ENCODE peak calls at places on chromosomes 6 and 20, in nine cellular contexts. P is fibroblast of mammary gland, R is astrocyte of the cerebellum, C is transverse colon, E is AG09309, J is endodermal cell, L is colonic mucosa, G is PC-3, D is lower lobe of right lung. N is an unnamed sample.
A peak's percentile ranks its signal among the peaks of the same experiment; 100 is the strongest.

GRCh38 chr20:4820833-4821518 is 99.3 kb downstream of the PRND start:
- DNase-seq in J (peak; percentile 18), C (no peak), L (no peak), R (peak; percentile 28), D (no peak), P (peak; percentile 85), E (peak; percentile 58), G (peak; percentile 81), N (peak; percentile 64)

GRCh38 chr6:168300975-168301647 is 18.5 kb downstream of the DACT2 start:
- DNase-seq in C (no peak), P (no peak), D (no peak), E (no peak), J (no peak), L (no peak), G (no peak), R (no peak), N (no peak)

GRCh38 chr6:20737912-20738311 is 203.7 kb downstream of the CDKAL1 start:
- DNase-seq in L (no peak), P (no peak), E (no peak), J (no peak), R (no peak), D (no peak), C (no peak), G (no peak), N (no peak)

GRCh38 chr6:132190097-132190814 is 211.0 kb downstream of the MOXD1 start:
- DNase-seq in P (peak; percentile 69), J (no peak), E (peak; percentile 43), G (peak; percentile 35), D (no peak), R (no peak), L (no peak), C (no peak), N (no peak)

GRCh38 chr20:35463455-35464300 is 8.3 kb downstream of the CEP250 start:
- DNase-seq in R (peak; percentile 67), C (peak; percentile 57), D (no peak), L (peak; percentile 71), J (peak; percentile 89), P (peak; percentile 78), E (peak; percentile 33), G (peak; percentile 85), N (peak; percentile 61)

GRCh38 chr20:9401381-9401780 is 113.0 kb upstream of the LAMP5 start:
- DNase-seq in R (no peak), E (no peak), J (no peak), C (no peak), G (no peak), D (no peak), L (no peak), P (no peak), N (no peak)

GRCh38 chr6:43771210-43771857 is 1.3 kb downstream of the VEGFA start:
- DNase-seq in L (peak; percentile 77), R (no peak), G (peak; percentile 56), J (peak; percentile 78), D (peak; percentile 82), E (no peak), C (peak; percentile 78), P (peak; percentile 42), N (peak; percentile 31)

GRCh38 chr6:66662196-66662595 is 955.2 kb upstream of the EYS start:
- DNase-seq in P (peak; percentile 20), D (no peak), J (no peak), E (no peak), C (no peak), L (no peak), R (peak; percentile 26), G (peak; percentile 52), N (peak; percentile 20)

GRCh38 chr6:140311146-140311545 is 936.7 kb upstream of the CITED2 start:
- DNase-seq in R (no peak), E (peak; percentile 2), G (no peak), J (no peak), P (no peak), L (no peak), D (no peak), C (no peak), N (no peak)

GRCh38 chr20:4829494-4830211 is 107.9 kb downstream of the PRND start:
- DNase-seq in L (no peak), E (no peak), G (no peak), D (no peak), R (no peak), J (no peak), P (no peak), C (no peak), N (no peak)

GRCh38 chr6:167112421-167112820 is 10.5 kb upstream of the CCR6 start:
- DNase-seq in L (no peak), E (no peak), J (no peak), R (no peak), C (no peak), D (no peak), P (no peak), G (no peak), N (no peak)

GRCh38 chr6:167116109-167116837 is 6.6 kb upstream of the CCR6 start:
- DNase-seq in C (no peak), E (no peak), D (no peak), G (no peak), J (no peak), L (no peak), P (peak; percentile 2), R (no peak), N (no peak)

GRCh38 chr6:167115054-167115453 is 7.8 kb upstream of the CCR6 start:
- DNase-seq in D (no peak), R (no peak), J (peak; percentile 74), L (no peak), G (no peak), E (no peak), C (no peak), P (no peak), N (no peak)

GRCh38 chr6:167113047-167113446 is 9.8 kb upstream of the CCR6 start:
- DNase-seq in C (no peak), G (no peak), L (no peak), D (no peak), J (no peak), R (no peak), P (no peak), E (no peak), N (no peak)

DNA sequence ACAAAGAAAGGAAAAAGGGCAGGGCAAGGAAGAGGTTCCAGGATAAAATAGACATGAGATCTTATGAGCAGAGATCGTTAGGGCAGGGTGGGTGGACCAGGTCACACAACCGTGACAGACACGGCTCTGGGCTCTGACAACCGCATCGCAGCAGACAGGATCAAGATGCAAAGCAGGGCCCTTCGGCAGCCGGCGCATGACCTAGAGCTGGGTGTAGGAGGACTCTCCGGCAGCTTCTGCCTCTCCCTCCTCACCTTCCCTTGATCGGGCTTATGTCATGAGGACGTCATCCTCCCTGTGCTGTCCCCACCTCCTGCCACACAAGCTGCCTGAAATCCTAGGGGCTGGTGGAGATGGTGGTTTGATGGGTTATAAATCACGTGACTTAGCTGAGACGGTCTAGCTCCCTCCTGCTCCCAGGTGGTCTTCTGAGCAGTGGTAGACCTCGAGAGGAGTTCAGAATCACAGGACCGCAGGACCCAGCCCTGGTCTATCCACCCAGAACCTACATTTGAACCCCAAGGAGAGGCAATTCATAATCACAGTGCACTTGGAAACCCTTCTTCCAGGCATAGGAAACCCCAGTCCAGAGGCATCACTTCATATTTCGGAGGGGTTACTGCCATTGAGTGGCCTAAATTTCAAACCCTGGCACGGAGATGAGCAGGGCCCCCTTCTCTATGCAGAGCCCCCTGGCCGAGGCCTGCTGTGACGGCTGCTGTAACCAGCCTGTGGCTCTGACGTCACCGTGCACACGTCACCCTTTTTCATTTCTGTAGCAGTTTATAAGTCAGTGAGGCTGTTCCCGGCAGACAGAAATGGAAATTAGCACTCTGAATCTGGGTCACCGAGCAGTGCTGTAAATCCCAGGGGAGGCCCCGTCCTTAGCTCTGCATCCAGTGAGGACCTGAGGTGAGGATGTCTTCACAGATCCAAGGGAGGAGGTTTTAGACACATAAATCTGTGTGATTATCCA is 8.7 kb upstream of the CCR6 start:
- DNase-seq in R (no peak), C (peak; percentile 67), E (no peak), D (no peak), P (no peak), G (no peak), L (no peak), J (no peak), N (no peak)
- TF ChIP-seq CTCF in R (no peak), C (no peak), E (no peak), D (no peak), P (no peak), G (no peak), L (no peak), J (no peak), N (no peak)

GRCh38 chr6:17042422-17043147 is 59.3 kb upstream of the STMND1 start:
- DNase-seq in C (peak; percentile 66), L (peak; percentile 78), R (no peak), E (no peak), D (no peak), P (peak; percentile 26), G (peak; percentile 78), J (peak; percentile 83), N (peak; percentile 77)

GRCh38 chr6:17043148-17043522 is 58.7 kb upstream of the STMND1 start:
- DNase-seq in L (no peak), E (no peak), P (no peak), R (no peak), C (no peak), J (no peak), G (no peak), D (no peak), N (no peak)

GRCh38 chr6:17045581-17046322 is 56.1 kb upstream of the STMND1 start:
- DNase-seq in L (no peak), D (no peak), E (peak; percentile 57), P (peak; percentile 52), G (peak; percentile 9), R (no peak), J (no peak), C (no peak), N (no peak)
- H3K4me3 ChIP-seq in L (no peak overlapping the region), D (no peak overlapping the region), E (no peak overlapping the region), P (no peak overlapping the region), G (no peak overlapping the region), R (no peak overlapping the region), J (no peak overlapping the region), C (no peak overlapping the region), N (no peak overlapping the region)

GRCh38 chr6:49570474-49571079 is 20.1 kb downstream of the C6orf141 start:
- DNase-seq in D (no peak), L (no peak), E (no peak), R (no peak), J (no peak), C (no peak), P (peak; percentile 50), G (peak; percentile 66), N (peak; percentile 50)
- TF ChIP-seq CTCF in D (no peak), L (no peak), E (peak; percentile 12), R (peak; percentile 18), J (peak; percentile 13), C (no peak), P (peak; percentile 34), G (peak; percentile 69), N (peak; percentile 21)

GRCh38 chr6:149478631-149479314 is 6.0 kb downstream of the ZC3H12D start:
- DNase-seq in C (no peak), R (no peak), D (no peak), J (no peak), P (no peak), G (no peak), L (no peak), E (no peak), N (peak; percentile 45)
- H3K4me3 ChIP-seq in C (no peak overlapping the region), R (no peak overlapping the region), D (no peak overlapping the region), J (no peak overlapping the region), P (no peak overlapping the region), G (no peak overlapping the region), L (no peak overlapping the region), E (no peak overlapping the region), N (no peak overlapping the region)

GRCh38 chr6:69867075-69867911 is 937 bp downstream of the COL19A1 start:
- DNase-seq in G (peak; percentile 5), L (peak; percentile 37), P (peak; percentile 3), C (peak; percentile 54), E (no peak), R (no peak), J (peak; percentile 90), D (peak; percentile 72), N (no peak)
- TF ChIP-seq CTCF in G (peak; percentile 11), L (no peak), P (no peak), C (no peak), E (no peak), R (peak; percentile 13), J (peak; percentile 63), D (no peak), N (peak; percentile 15)

N was measured in bronchial epithelial cell.